ENCODE peak calls at places on chromosomes 16 and 17, in nine cellular contexts. M is lower leg skin; O is HAP-1; A is bronchial epithelial cell; Z is occipital lobe; D is NCI-H1417; C is A549; V is stimulated activated CD8-positive, alpha-beta memory T cell treated with anti-CD3 and anti-CD28 coated beads, Interleukin-7, amount 100 ng/mL, for 4 hours; B is NT2/D1. J is an unnamed sample.
A peak's percentile ranks its signal among the peaks of the same experiment; 100 is the strongest.

GRCh38 chr17:31321481-31321880 is at the start of gene EVI2A:
- DNase-seq in M (no peak), O (no peak), A (peak; percentile 70), Z (peak; percentile 19), D (no peak), C (no peak), V (peak; percentile 74), B (no peak), J (peak; percentile 14)

GRCh38 chr16:17469011-17469741 is 1.6 kb downstream of the XYLT1 start:
- DNase-seq in M (peak; percentile 87), O (no peak), A (no peak), Z (no peak), D (no peak), C (no peak), V (no peak), B (no peak), J (no peak)

GRCh38 chr16:10950393-10950792 is 6.0 kb downstream of the CLEC16A start:
- DNase-seq in M (no peak), O (no peak), A (peak; percentile 72), Z (no peak), D (no peak), C (no peak), V (no peak), B (no peak), J (no peak)

GRCh38 chr17:1829189-1829578 is 518 bp downstream of the SMYD4 start:
- DNase-seq in M (no peak), O (no peak), A (no peak), Z (no peak), D (no peak), C (no peak), V (no peak), B (no peak), J (peak; percentile 20)

GRCh38 chr17:51510940-51511339 is 250.6 kb downstream of the UTP18 start:
- DNase-seq in M (no peak), O (no peak), A (no peak), Z (no peak), D (no peak), C (no peak), V (no peak), B (no peak), J (no peak)

GRCh38 chr17:77516902-77517301 is 376.1 kb downstream of the SEC14L1 start:
- DNase-seq in M (peak; percentile 39), O (no peak), A (peak; percentile 52), Z (no peak), D (no peak), C (no peak), V (peak; percentile 13), B (no peak), J (peak; percentile 20)

GRCh38 chr17:17739388-17740066 is 58.3 kb downstream of the RAI1 start:
- DNase-seq in M (no peak), O (no peak), A (peak; percentile 34), Z (peak; percentile 72), D (no peak), C (peak; percentile 88), V (no peak), B (no peak), J (no peak)

GRCh38 chr17:20291853-20292252 is 175.5 kb downstream of the LGALS9B start:
- DNase-seq in M (no peak), O (no peak), A (no peak), Z (no peak), D (no peak), C (no peak), V (no peak), B (no peak), J (no peak)

GRCh38 chr16:70590722-70591438 is 55.5 kb upstream of the IL34 start:
- DNase-seq in M (no peak), O (no peak), A (no peak), Z (no peak), D (no peak), C (no peak), V (no peak), B (no peak), J (no peak)

GRCh38 chr17:27339198-27339835 is 45.4 kb downstream of the WSB1 start:
- DNase-seq in M (no peak), O (no peak), A (no peak), Z (no peak), D (no peak), C (no peak), V (no peak), B (no peak), J (no peak)

GRCh38 chr16:68276223-68276622 is 11.9 kb downstream of the SLC7A6 start:
- DNase-seq in M (no peak), O (no peak), A (no peak), Z (no peak), D (no peak), C (no peak), V (no peak), B (no peak), J (no peak)

GRCh38 chr16:21281698-21282389 is 3.8 kb upstream of the CRYM start:
- DNase-seq in M (peak; percentile 39), O (no peak), A (no peak), Z (no peak), D (no peak), C (no peak), V (no peak), B (no peak), J (no peak)